ENCODE peak calls at places on chromosome 16, in seven cellular contexts. E is right atrium auricular region, O is left lung, B is AG09309, F is myocyte, N is thoracic aorta, H is ureter. T is an unnamed sample.

GRCh38 chr16:9077001-9077809 is 14.2 kb upstream of the HAPSTR1 start:
- DNase-seq in E (no peak), O (no peak), B (peak), F (peak), N (no peak), H (no peak), T (peak)

GRCh38 chr16:19153876-19154275 is 14.2 kb upstream of the SYT17 start:
- DNase-seq in E (no peak), O (no peak), B (no peak), F (no peak), N (no peak), H (no peak), T (no peak)

GRCh38 chr16:66751135-66751991 is at the start of gene DYNC1LI2:
- DNase-seq in E (peak), O (peak), B (no peak), F (peak), N (peak), H (peak), T (no peak)

GRCh38 chr16:53022374-53022773 is 30.3 kb downstream of the CHD9NB start:
- DNase-seq in E (no peak), O (no peak), B (no peak), F (peak), N (no peak), H (no peak), T (no peak)

GRCh38 chr16:1150511-1150982 is 2.4 kb upstream of the CACNA1H start:
- DNase-seq in E (no peak), O (no peak), B (no peak), F (peak), N (no peak), H (no peak), T (no peak)

GRCh38 chr16:4523686-4524085 is 14.9 kb downstream of the CDIP1 start:
- DNase-seq in E (no peak), O (no peak), B (no peak), F (peak), N (no peak), H (no peak), T (no peak)

GRCh38 chr16:75486014-75486404 is 9.2 kb downstream of the CHST6 start:
- DNase-seq in E (no peak), O (no peak), B (no peak), F (peak), N (no peak), H (peak), T (no peak)

GRCh38 chr16:64416232-64417010 is 705.4 kb downstream of the CDH11 start:
- DNase-seq in E (no peak), O (no peak), B (peak), F (peak), N (no peak), H (no peak), T (no peak)

GRCh38 chr16:15874745-15875314 is 13.6 kb downstream of the CEP20 start:
- DNase-seq in E (peak), O (no peak), B (peak), F (peak), N (no peak), H (peak), T (no peak)

GRCh38 chr16:65945485-65945884 is 421.0 kb upstream of the CDH5 start:
- DNase-seq in E (no peak), O (no peak), B (no peak), F (no peak), N (no peak), H (no peak), T (no peak)

GRCh38 chr16:81661082-81661481 is 118.0 kb upstream of the PLCG2 start:
- DNase-seq in E (no peak), O (no peak), B (no peak), F (no peak), N (no peak), H (no peak), T (no peak)

GRCh38 chr16:85722066-85722465 is 28.8 kb downstream of the C16orf74 start:
- DNase-seq in E (no peak), O (no peak), B (no peak), F (no peak), N (no peak), H (no peak), T (no peak)

GRCh38 chr16:801584-802363 is 1.2 kb upstream of the GNG13 start:
- DNase-seq in E (no peak), O (no peak), B (no peak), F (no peak), N (no peak), H (no peak), T (no peak)

GRCh38 chr16:65285128-65286120 is 163.6 kb upstream of the CDH11 start:
- DNase-seq in E (no peak), O (no peak), B (no peak), F (peak), N (no peak), H (no peak), T (no peak)

GRCh38 chr16:86100205-86101134 is 201.5 kb downstream of the IRF8 start:
- DNase-seq in E (no peak), O (no peak), B (no peak), F (no peak), N (no peak), H (no peak), T (no peak)